ENCODE peak calls at places on chromosomes 11 and 22, in six cellular contexts. G is astrocyte of the spinal cord; Q is CD4-positive, CD25-positive, alpha-beta regulatory T cell; A is GM23248; I is fibroblast of mammary gland; C is fibroblast of pulmonary artery. W is an unnamed sample.

GRCh38 chr11:47186937-47187681 is 875 bp upstream of the PACSIN3 start:
- DNase-seq in G (peak; percentile 35), Q (peak; percentile 72), A (peak; percentile 58), I (peak; percentile 47), C (peak; percentile 39), W (no peak)

GRCh38 chr11:17735823-17736772 is 1.5 kb downstream of the KCNC1 start:
- DNase-seq in G (no peak), Q (no peak), A (no peak), I (no peak), C (no peak), W (no peak)

GRCh38 chr11:58075781-58076180 is 45.0 kb downstream of the OR6Q1 start:
- DNase-seq in G (no peak), Q (no peak), A (peak; percentile 76), I (peak; percentile 66), C (peak; percentile 20), W (peak; percentile 7)

GRCh38 chr22:45204241-45204640 is 36.5 kb downstream of the KIAA0930 start:
- DNase-seq in G (no peak), Q (no peak), A (no peak), I (no peak), C (no peak), W (no peak)

GRCh38 chr22:42830161-42830560 is 26.9 kb downstream of the ARFGAP3 start:
- DNase-seq in G (no peak), Q (no peak), A (no peak), I (no peak), C (no peak), W (no peak)

GRCh38 chr11:35036642-35037041 is 102.3 kb upstream of the CD44 start:
- DNase-seq in G (no peak), Q (no peak), A (no peak), I (peak; percentile 23), C (peak; percentile 29), W (no peak)

GRCh38 chr11:61477734-61478148 is 30.8 kb upstream of the LRRC10B start:
- DNase-seq in G (no peak), Q (peak; percentile 42), A (peak; percentile 56), I (peak; percentile 23), C (peak; percentile 33), W (no peak)

GRCh38 chr11:128837627-128838026 is 29.5 kb downstream of the KCNJ1 start:
- DNase-seq in G (no peak), Q (peak; percentile 50), A (no peak), I (no peak), C (peak; percentile 31), W (no peak)

GRCh38 chr11:60078021-60078420 is 10.4 kb upstream of the MS4A2 start:
- DNase-seq in G (no peak), Q (no peak), A (no peak), I (no peak), C (no peak), W (no peak)

GRCh38 chr11:46343520-46343919 is 3.7 kb upstream of the DGKZ start:
- DNase-seq in G (no peak), Q (no peak), A (no peak), I (no peak), C (no peak), W (no peak)

GRCh38 chr11:128715691-128716153 is 21.9 kb downstream of the FLI1 start:
- DNase-seq in G (peak; percentile 72), Q (no peak), A (peak; percentile 68), I (peak; percentile 14), C (peak; percentile 96), W (no peak)

GRCh38 chr11:107590460-107591097 is 368 bp upstream of the ELMOD1 start:
- DNase-seq in G (no peak), Q (no peak), A (peak; percentile 11), I (no peak), C (no peak), W (no peak)

GRCh38 chr22:37953062-37953436 is 352 bp downstream of the C22orf23 start:
- DNase-seq in G (no peak), Q (no peak), A (peak; percentile 76), I (no peak), C (no peak), W (peak; percentile 10)

GRCh38 chr11:79807506-79807905 is 366.7 kb upstream of the TENM4 start:
- DNase-seq in G (no peak), Q (no peak), A (no peak), I (no peak), C (no peak), W (no peak)

GRCh38 chr11:83759148-83759547 is 473.0 kb upstream of the CCDC90B start:
- DNase-seq in G (no peak), Q (no peak), A (no peak), I (no peak), C (no peak), W (no peak)

GRCh38 chr22:39713799-39714290 is 143.3 kb downstream of the CACNA1I start:
- DNase-seq in G (no peak), Q (no peak), A (no peak), I (no peak), C (no peak), W (no peak)

GRCh38 chr22:44933829-44934735 is 75.7 kb downstream of the PHF21B start:
- DNase-seq in G (no peak), Q (no peak), A (no peak), I (no peak), C (no peak), W (no peak)

GRCh38 chr22:38223289-38223960 is 21.6 kb downstream of the MAFF start:
- DNase-seq in G (no peak), Q (no peak), A (no peak), I (no peak), C (no peak), W (no peak)

DNA sequence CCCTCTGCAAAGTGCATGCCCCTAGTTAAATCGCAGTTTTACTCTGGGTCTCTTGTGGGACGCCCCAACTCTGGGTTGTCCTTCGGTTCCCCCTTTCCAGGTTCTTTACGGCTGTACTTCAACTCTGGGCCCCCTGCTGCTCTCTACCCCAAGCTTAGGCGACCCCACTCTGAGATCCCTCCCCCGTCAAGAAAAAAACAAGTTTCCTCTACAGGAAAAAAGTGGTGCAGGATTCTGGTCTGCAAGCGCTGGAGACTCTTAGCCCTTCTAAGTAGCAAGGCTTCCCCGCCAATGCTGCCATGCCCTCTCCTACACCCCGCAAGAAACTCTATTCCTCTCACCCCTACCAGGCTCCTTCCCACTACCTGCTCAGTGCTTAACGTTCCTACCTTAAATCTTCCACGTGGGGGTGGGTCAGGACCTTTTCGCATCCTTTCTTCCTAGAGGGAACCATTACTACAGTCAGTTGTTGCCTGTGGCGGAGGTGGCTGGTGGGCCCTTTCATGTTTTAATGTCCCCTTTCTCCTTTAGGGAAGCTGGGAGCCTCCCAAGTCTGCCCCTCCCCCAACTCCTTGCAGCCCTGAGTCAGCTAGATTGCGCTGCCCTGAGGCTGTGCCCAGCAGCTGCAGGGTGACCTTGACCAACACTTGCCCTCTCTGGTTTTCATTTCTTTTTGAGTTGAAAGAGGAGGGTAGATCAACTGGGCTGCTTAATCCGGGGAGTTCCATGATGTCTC is 1.4 kb downstream of the NEFH start:
- DNase-seq in G (no peak), Q (no peak), A (no peak), I (peak; percentile 7), C (peak; percentile 16), W (no peak)
- H3K4me3 ChIP-seq in G (peak overlapping the region; percentile 15), Q (no peak overlapping the region), A (peak overlapping the region; percentile 49), I (peak overlapping the region; percentile 16), C (peak overlapping the region; percentile 40), W (no peak overlapping the region)

GRCh38 chr22:49968831-49969661 is 8.5 kb downstream of the PIM3 start:
- DNase-seq in G (no peak), Q (no peak), A (no peak), I (no peak), C (no peak), W (no peak)

GRCh38 chr22:49968313-49968830 is 7.8 kb downstream of the PIM3 start:
- DNase-seq in G (no peak), Q (no peak), A (no peak), I (no peak), C (no peak), W (no peak)

GRCh38 chr22:49966041-49966715 is 5.6 kb downstream of the PIM3 start:
- DNase-seq in G (no peak), Q (no peak), A (no peak), I (no peak), C (no peak), W (no peak)

GRCh38 chr22:49966716-49967332 is 6.3 kb downstream of the PIM3 start:
- DNase-seq in G (no peak), Q (no peak), A (no peak), I (no peak), C (peak; percentile 48), W (no peak)

DNA sequence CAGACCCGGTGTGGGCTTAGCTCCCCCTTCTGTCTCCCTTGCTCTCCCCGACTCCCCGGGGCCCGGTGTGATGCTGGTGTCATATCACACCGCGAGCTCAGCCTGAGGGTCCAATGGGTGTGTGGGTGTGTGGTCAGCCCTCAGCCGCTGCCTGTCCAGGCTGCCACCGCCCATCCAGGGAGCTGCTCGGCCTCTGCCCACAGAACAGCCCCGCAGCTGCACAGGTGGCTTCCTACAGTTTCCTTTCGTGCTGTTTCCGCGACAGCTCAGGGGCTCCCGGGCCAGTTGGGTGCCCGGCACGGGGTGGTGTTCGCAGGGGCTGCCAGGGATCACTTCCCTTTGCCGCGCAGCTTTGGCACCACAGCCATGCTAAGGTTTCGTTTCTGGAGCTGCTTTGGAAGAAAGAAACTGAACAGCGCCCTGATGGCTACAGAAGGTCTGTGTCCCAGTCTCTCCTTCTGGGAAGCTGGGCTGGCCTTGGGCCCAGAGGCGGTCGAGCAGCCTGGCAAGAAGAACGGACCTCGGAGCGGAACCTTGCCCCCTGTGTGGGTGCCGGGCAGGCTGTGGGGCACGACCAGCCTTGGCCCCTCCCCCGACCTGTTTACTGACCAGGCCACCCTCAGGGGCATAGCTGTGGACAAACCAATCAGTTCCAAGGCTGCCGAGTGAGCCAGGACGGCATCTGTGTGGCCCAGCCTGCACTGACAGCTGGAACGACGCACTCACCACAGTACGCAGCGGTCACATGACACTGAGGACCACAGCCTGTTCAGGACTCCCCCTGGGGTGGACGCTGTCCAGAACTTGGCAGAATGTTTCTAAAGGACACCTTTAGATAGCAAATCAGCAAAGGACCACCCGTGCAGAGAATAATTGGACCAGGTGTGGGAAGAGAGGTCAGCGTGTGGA is 7.0 kb downstream of the PIM3 start:
- DNase-seq in G (no peak), Q (no peak), A (peak; percentile 37), I (no peak), C (no peak), W (no peak)
- H3K4me3 ChIP-seq in G (no peak overlapping the region), Q (no peak overlapping the region), A (peak overlapping the region; percentile 32), I (no peak overlapping the region), C (no peak overlapping the region), W (no peak overlapping the region)

DNA sequence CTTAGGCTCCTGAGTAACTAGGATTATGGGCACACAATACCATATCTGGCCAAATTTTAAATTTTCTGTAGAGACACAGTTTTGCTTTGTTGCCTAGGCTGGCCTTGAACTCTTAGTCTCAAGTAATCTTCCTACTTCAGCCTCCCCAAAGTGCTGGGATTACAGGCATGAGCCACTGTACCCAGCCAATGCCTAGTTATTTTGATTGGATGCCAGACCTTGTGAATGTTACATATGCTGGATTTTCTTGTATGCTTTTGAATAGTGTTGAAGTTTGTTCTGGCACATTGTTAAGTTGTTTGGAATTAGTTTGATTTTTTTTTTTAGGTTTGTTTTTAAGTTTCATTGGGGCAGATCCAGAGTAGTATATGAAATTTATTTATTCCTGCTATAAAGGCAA is 110.7 kb upstream of the ANO5 start:
- DNase-seq in G (no peak), Q (no peak), A (no peak), I (no peak), C (no peak), W (no peak)
- H3K4me3 ChIP-seq in G (no peak overlapping the region), Q (no peak overlapping the region), A (no peak overlapping the region), I (no peak overlapping the region), C (no peak overlapping the region), W (no peak overlapping the region)

DNA sequence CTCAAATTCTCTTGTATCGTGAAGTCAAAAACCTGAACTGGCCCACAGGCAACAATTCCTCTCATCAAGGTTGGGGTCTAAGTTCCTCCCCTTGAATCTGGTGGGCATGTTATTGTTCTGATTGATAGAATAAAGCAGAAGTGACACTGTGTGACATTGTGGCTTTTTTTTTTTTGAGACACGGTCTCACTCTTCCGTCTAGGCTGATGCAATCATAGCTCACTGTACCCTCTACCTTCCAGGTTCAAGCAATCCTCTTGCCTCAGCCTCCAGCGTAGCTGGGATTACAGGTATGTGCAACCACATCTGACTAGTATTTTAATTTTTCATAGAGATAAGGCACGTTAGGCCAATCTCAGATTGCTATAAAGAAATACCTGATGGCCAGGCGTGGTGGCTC is 8.9 kb upstream of the PELI3 start:
- DNase-seq in G (no peak), Q (no peak), A (no peak), I (no peak), C (no peak), W (no peak)
- H3K4me3 ChIP-seq in G (no peak overlapping the region), Q (no peak overlapping the region), A (no peak overlapping the region), I (no peak overlapping the region), C (no peak overlapping the region), W (no peak overlapping the region)

W was measured in AG09309.